ENCODE peak calls at places on chromosomes 7 and 10, in ten cellular contexts. C is activated B cell treated with CpG ODN at 0.5 μM for 24 hours; F is HFFc6; V is CD8-positive, alpha-beta T cell; A is fibroblast of mammary gland; J is OCI-LY7; Z is BJ; M is progenitor cell of endocrine pancreas; T is RWPE2; W is cardiac fibroblast. D is an unnamed sample.

GRCh38 chr7:5758753-5759330 is 22.6 kb downstream of the RNF216 start:
- DNase-seq in M (no peak), J (no peak), V (no peak), Z (no peak), W (no peak), A (no peak), F (no peak), C (no peak), T (no peak), D (no peak)

GRCh38 chr10:113858541-113858940 is 4.1 kb downstream of the NHLRC2 start:
- DNase-seq in M (no peak), V (no peak), F (peak), J (no peak), A (peak), T (no peak), W (peak), Z (no peak), C (no peak), D (no peak)

GRCh38 chr7:84232653-84233052 is 38.1 kb upstream of the SEMA3A start:
- DNase-seq in F (peak), T (no peak), C (no peak), A (peak), J (no peak), Z (peak), M (no peak), V (no peak), W (peak), D (no peak)

GRCh38 chr7:80604436-80604835 is 34.0 kb upstream of the CD36 start:
- DNase-seq in T (no peak), Z (no peak), F (no peak), M (no peak), J (no peak), A (no peak), C (no peak), W (no peak), V (no peak), D (no peak)

GRCh38 chr10:26721561-26721960 is 24.1 kb downstream of the PDSS1 start:
- DNase-seq in C (no peak), F (no peak), W (no peak), A (no peak), Z (no peak), J (no peak), M (no peak), T (no peak), V (peak), D (peak)

GRCh38 chr10:89503151-89503550 is 32.2 kb downstream of the SLC16A12 start:
- DNase-seq in W (no peak), Z (no peak), T (no peak), C (no peak), M (no peak), A (no peak), J (no peak), V (no peak), F (no peak), D (no peak)

GRCh38 chr10:29140991-29141390 is 147.9 kb upstream of the LYZL1 start:
- DNase-seq in W (peak), T (no peak), C (no peak), A (peak), V (no peak), F (peak), Z (peak), J (no peak), M (no peak), D (no peak)

GRCh38 chr10:91049961-91050360 is 129.1 kb upstream of the ANKRD1 start:
- DNase-seq in F (no peak), W (peak), A (no peak), T (no peak), M (no peak), V (no peak), Z (no peak), J (no peak), C (no peak), D (no peak)

GRCh38 chr10:28704771-28705170 is 27.4 kb downstream of the BAMBI start:
- DNase-seq in T (no peak), V (no peak), A (no peak), F (no peak), Z (no peak), J (no peak), C (no peak), W (no peak), M (no peak), D (no peak)

GRCh38 chr10:21015838-21016237 is 118.7 kb upstream of the NEBL start:
- DNase-seq in T (no peak), A (no peak), J (no peak), V (no peak), C (no peak), M (no peak), W (no peak), F (no peak), Z (no peak), D (no peak)
- TF ChIP-seq CTCF in T (no peak), A (no peak), J (no peak), V (no peak), C (no peak), M (no peak), W (no peak), F (no peak), Z (no peak), D (no peak)

DNA sequence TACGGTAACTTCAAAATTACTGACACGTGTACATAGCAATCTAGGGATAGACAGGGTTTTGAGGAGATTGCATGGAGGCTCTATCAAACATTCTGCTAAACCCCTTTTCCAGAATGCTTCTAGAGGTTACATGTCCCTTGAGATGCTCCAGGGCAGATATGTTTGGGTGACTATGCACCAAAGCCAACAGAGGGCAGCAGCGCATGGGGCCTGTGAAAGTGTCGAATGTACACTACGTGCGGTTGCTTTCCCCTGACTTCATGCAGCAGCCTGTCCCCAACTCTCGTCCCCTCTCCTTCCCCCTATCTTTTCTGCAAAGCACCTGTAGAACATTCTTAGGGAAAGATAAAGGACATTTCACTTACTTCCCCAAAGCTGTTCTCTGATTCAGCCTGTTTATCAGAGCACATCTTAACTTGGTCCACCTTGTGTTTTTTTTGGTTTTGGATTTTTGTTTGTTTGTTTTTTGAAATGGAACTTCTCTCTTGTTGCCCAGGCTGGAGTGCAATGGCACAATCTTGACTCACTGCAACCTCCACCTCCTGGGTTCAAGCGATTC is 90.2 kb downstream of the UBE3C start:
- DNase-seq in Z (no peak), M (peak), W (peak), T (no peak), C (no peak), V (peak), F (peak), J (peak), A (peak), D (no peak)
- TF ChIP-seq CTCF in Z (peak), M (peak), W (peak), T (peak), C (no peak), V (peak), F (peak), J (peak), A (peak), D (peak)

GRCh38 chr10:130336612-130337304 is 200.6 kb downstream of the GLRX3 start:
- DNase-seq in T (no peak), A (no peak), J (no peak), M (no peak), V (no peak), W (no peak), Z (no peak), C (no peak), F (no peak), D (no peak)
- TF ChIP-seq CTCF in T (no peak), A (no peak), J (no peak), M (peak), V (no peak), W (no peak), Z (no peak), C (no peak), F (no peak), D (no peak)

DNA sequence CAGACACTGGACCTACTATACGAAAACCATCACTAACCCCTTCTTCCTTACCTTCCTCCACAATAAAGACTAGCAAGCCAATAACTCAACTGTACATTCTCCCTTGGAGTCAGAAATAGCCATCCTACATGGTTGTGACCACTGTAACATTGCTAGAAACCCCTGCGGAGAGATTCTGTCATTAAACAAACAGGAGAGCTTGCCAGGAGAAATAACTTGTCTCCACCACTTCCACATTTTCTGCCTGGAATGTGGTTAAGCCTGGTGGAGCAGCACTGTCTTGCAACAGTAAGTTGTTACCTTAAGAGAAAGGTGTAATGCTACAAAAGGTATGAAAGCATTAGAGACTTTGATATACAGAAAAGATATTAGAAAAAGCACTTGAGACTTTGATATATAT is 45.8 kb downstream of the THSD7A start:
- DNase-seq in C (no peak), M (no peak), W (peak), V (no peak), T (no peak), F (no peak), A (no peak), Z (no peak), J (no peak), D (no peak)
- TF ChIP-seq CTCF in C (no peak), M (no peak), W (no peak), V (no peak), T (no peak), F (no peak), A (no peak), Z (no peak), J (no peak), D (no peak)

GRCh38 chr7:79064187-79064823 is 389.2 kb downstream of the MAGI2 start:
- DNase-seq in M (no peak), F (no peak), T (no peak), V (no peak), A (no peak), Z (no peak), J (no peak), W (no peak), C (no peak), D (no peak)

GRCh38 chr7:79060498-79060897 is 393.0 kb downstream of the MAGI2 start:
- DNase-seq in W (no peak), A (no peak), Z (no peak), J (no peak), V (no peak), T (no peak), F (no peak), M (no peak), C (no peak), D (no peak)

GRCh38 chr7:79063019-79063698 is 390.3 kb downstream of the MAGI2 start:
- DNase-seq in J (no peak), F (peak), A (peak), M (no peak), Z (no peak), V (no peak), C (no peak), T (no peak), W (no peak), D (no peak)
- TF ChIP-seq CTCF in J (peak), F (peak), A (peak), M (peak), Z (peak), V (no peak), C (no peak), T (no peak), W (no peak), D (no peak)

DNA sequence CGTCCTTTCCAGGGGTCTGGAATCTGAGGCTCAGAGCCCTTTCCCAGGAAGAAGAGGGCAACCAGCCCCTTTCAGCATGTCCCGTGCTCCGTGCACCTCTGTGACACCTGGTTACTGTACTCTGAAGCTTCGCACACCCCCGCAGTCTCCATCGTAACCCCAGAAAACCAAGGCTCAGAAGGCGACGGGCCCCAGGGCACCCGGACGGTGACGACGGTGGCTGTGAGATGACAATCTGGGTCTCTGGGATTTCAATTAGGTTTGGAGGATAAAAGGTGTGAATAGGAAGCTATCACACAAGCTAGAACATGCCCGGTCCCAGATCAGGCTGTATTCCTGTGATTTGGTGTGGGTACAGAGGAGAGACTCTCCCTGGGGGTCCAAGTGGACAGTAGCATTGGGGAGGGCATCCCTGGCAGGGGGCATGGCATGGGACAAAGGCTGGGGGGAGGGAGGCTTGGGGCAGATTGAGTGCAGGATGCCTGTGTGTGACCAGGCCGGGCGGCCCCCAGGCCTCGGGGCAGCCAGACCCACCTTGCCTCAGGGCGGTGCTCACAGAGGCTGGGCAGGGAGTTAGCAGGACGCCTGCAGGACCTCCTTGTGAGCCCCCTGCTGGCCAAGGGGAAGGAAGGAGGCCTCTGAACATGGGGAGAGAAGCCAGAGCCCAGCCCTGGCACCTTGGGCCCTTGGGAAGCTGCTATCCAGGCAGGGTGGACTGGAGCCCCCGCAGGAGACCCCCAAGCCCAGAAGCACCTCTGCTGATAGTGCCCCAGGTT is 23.4 kb upstream of the PSMG3 start:
- DNase-seq in M (no peak), W (peak), J (peak), T (no peak), V (no peak), F (no peak), A (no peak), C (peak), Z (no peak), D (no peak)
- TF ChIP-seq CTCF in M (peak), W (peak), J (peak), T (peak), V (no peak), F (peak), A (peak), C (no peak), Z (peak), D (no peak)

GRCh38 chr7:101363734-101364374 is 1.2 kb downstream of the COL26A1 start:
- DNase-seq in C (peak), T (no peak), M (peak), Z (no peak), F (peak), W (peak), J (peak), V (peak), A (peak), D (peak)
- TF ChIP-seq CTCF in C (peak), T (peak), M (peak), Z (peak), F (peak), W (peak), J (peak), V (peak), A (peak), D (peak)

GRCh38 chr7:22109761-22110160 is 164.1 kb upstream of the CDCA7L start:
- DNase-seq in M (no peak), J (peak), Z (no peak), F (peak), C (no peak), A (peak), W (peak), V (no peak), T (no peak), D (no peak)
- TF ChIP-seq CTCF in M (no peak), J (no peak), Z (peak), F (peak), C (no peak), A (peak), W (peak), V (no peak), T (no peak), D (no peak)

GRCh38 chr7:95190515-95190914 is 133.8 kb downstream of the PON1 start:
- DNase-seq in T (no peak), V (no peak), F (peak), C (no peak), M (no peak), A (peak), Z (no peak), J (no peak), W (no peak), D (no peak)
- TF ChIP-seq CTCF in T (no peak), V (no peak), F (peak), C (no peak), M (no peak), A (peak), Z (peak), J (peak), W (peak), D (no peak)

GRCh38 chr7:772392-772791 is 45.3 kb upstream of the PRKAR1B start:
- DNase-seq in M (no peak), V (no peak), Z (no peak), C (no peak), A (no peak), J (no peak), T (peak), F (no peak), W (no peak), D (no peak)

GRCh38 chr7:770786-771185 is 43.7 kb upstream of the PRKAR1B start:
- DNase-seq in A (peak), T (no peak), Z (no peak), F (no peak), M (no peak), V (no peak), J (no peak), W (no peak), C (no peak), D (no peak)

GRCh38 chr7:772005-772294 is 44.9 kb upstream of the PRKAR1B start:
- DNase-seq in F (no peak), V (no peak), M (no peak), J (no peak), A (no peak), Z (no peak), C (no peak), W (no peak), T (no peak), D (no peak)

GRCh38 chr7:770336-770735 is 43.3 kb upstream of the PRKAR1B start:
- DNase-seq in M (no peak), C (no peak), F (no peak), A (no peak), W (no peak), V (no peak), Z (no peak), T (no peak), J (no peak), D (no peak)

GRCh38 chr7:771241-772004 is 44.3 kb upstream of the PRKAR1B start:
- DNase-seq in T (no peak), F (no peak), J (no peak), Z (peak), M (no peak), C (no peak), A (peak), V (no peak), W (peak), D (no peak)
- TF ChIP-seq CTCF in T (no peak), F (no peak), J (no peak), Z (no peak), M (no peak), C (no peak), A (no peak), V (no peak), W (no peak), D (no peak)